ENCODE peak calls at places on chromosomes 3 and 15, in four cellular contexts. C, Z, B and A are unnamed samples.

GRCh38 chr3:190684776-190685175 is 170.9 kb downstream of the IL1RAP start:
- DNase-seq in C (no peak), Z (no peak), B (no peak), A (no peak)

GRCh38 chr3:189298469-189299375 is 127.0 kb downstream of the TPRG1 start:
- DNase-seq in C (no peak), Z (no peak), B (peak), A (no peak)

GRCh38 chr3:37745079-37745478 is 116.6 kb upstream of the CTDSPL start:
- DNase-seq in C (no peak), Z (no peak), B (no peak), A (no peak)

GRCh38 chr15:71707230-71708051 is 102.9 kb upstream of the NR2E3 start:
- DNase-seq in C (no peak), Z (no peak), B (no peak), A (no peak)

GRCh38 chr15:53752406-53752805 is 7.1 kb downstream of the WDR72 start:
- DNase-seq in C (no peak), Z (no peak), B (no peak), A (no peak)

GRCh38 chr3:126745760-126746394 is 41.8 kb downstream of the CHCHD6 start:
- DNase-seq in C (peak), Z (peak), B (no peak), A (peak)

GRCh38 chr15:31226011-31226410 is 100.6 kb upstream of the KLF13 start:
- DNase-seq in C (no peak), Z (no peak), B (no peak), A (no peak)

GRCh38 chr3:72152551-72153476 is 367.9 kb upstream of the PROK2 start:
- DNase-seq in C (peak), Z (peak), B (peak), A (peak)

GRCh38 chr3:96182756-96183155 is 631.6 kb upstream of the EPHA6 start:
- DNase-seq in C (no peak), Z (no peak), B (peak), A (no peak)

DNA sequence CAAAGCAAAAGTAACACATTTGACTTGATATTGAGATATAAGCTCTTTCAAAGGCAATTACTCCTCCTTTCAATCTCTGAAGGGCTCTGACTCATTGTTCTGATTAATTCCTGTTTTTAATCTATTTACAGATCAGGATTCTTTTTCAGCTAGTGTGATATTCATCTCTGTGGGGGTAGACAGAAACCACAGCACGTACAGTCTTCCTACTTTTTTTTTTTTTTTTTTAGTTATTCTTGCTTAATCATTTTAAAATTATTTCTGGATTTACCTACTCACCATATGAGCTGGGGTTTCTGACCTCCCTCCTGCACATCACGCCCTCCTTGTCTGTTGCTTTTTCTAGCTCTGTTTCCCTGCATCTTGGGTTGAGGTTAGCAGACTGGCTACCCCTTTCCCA is 1.4 kb downstream of the CNTN3 start:
- DNase-seq in C (no peak), Z (no peak), B (peak), A (no peak)
- H3K4me3 ChIP-seq in C (peak), Z (no peak), B (peak), A (no peak)

GRCh38 chr15:69978603-69979002 is 119.1 kb downstream of the TLE3 start:
- DNase-seq in C (no peak), Z (no peak), B (no peak), A (no peak)

GRCh38 chr15:69979783-69980182 is 117.9 kb downstream of the TLE3 start:
- DNase-seq in C (peak), Z (no peak), B (no peak), A (no peak)

GRCh38 chr15:69979269-69979668 is 118.4 kb downstream of the TLE3 start:
- DNase-seq in C (no peak), Z (no peak), B (peak), A (peak)

GRCh38 chr15:69982037-69982436 is 115.7 kb downstream of the TLE3 start:
- DNase-seq in C (no peak), Z (no peak), B (no peak), A (no peak)

DNA sequence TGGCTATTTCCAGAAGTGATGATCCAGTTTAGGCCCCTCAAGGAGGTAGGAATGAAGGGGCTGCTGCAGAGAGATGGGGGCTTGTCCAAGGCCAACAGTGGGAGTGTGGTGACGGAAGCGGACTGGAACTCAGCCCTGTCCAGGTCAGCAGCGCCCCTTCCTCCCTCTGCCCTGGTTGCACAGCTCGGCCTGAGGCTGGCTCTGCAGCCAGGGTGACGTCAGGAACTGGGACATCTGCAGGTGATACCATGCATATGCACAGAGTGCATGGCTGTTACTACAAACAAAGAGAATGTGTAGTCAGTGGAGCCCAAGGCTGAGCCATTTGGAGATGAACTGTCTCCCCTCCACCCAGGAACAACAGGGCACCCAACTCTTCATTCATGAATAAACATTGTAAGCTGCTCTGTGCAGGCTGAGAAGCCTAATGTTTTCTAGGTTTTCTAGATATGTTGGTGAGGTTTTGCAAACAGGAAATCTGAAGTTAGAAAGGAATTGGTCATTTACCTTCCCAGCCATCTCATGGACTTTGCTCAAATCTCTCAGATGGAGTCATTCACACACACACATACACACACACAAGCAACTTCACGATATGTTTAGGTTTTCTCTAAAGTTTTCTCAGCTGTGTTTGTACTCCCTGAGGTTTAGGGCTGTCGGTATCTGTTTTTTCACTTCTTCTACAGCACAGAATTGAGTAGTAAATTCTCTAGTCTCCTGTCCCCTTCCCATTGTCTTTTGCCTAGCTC is 117.2 kb downstream of the TLE3 start:
- DNase-seq in C (no peak), Z (no peak), B (no peak), A (no peak)
- H3K4me3 ChIP-seq in C (no peak), Z (no peak), B (no peak), A (no peak)

GRCh38 chr3:128496602-128497304 is 3.8 kb upstream of the GATA2 start:
- DNase-seq in C (no peak), Z (no peak), B (peak), A (peak)
- H3K4me3 ChIP-seq in C (peak), Z (no peak), B (no peak), A (no peak)

GRCh38 chr3:144552642-144553041 is 581.0 kb downstream of the DIPK2A start:
- DNase-seq in C (no peak), Z (no peak), B (no peak), A (no peak)

GRCh38 chr3:144553301-144553700 is 581.7 kb downstream of the DIPK2A start:
- DNase-seq in C (no peak), Z (no peak), B (no peak), A (no peak)

GRCh38 chr3:144546539-144546938 is 574.9 kb downstream of the DIPK2A start:
- DNase-seq in C (no peak), Z (no peak), B (no peak), A (no peak)

DNA sequence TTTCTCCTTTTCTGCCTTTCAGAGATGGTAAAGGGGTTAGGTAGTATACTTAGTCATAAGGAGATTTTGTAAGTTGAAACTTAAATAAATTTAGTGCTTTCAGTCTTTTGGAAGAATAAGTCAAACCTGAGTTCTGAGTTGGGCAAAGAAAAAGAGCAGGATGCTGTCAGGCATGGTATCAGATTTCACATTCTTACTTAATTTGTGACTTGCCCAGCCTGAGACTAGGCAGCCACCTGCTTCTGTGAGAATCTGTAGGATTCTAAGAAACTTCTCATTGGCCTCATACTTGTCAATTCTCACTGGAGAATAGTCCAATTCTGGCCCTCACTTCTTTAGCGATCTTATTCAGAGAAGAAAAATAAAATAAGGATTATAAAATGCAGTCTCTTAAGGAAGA is 577.5 kb downstream of the DIPK2A start:
- DNase-seq in C (no peak), Z (no peak), B (no peak), A (no peak)
- H3K4me3 ChIP-seq in C (no peak), Z (no peak), B (no peak), A (no peak)